ENCODE peak calls at places on chromosomes 11 and 22, in five cellular contexts. T, G, I, B and N are unnamed samples.

GRCh38 chr11:76700177-76701100 is 29.9 kb upstream of the LRRC32 start:
- DNase-seq in T (peak), G (peak), I (peak), B (no peak), N (peak)

GRCh38 chr11:85772700-85773099 is 38.2 kb downstream of the SYTL2 start:
- DNase-seq in T (no peak), G (no peak), I (peak), B (no peak), N (no peak)

GRCh38 chr11:69115586-69116560 is 39.9 kb upstream of the SMIM38 start:
- DNase-seq in T (peak), G (no peak), I (no peak), B (no peak), N (no peak)

GRCh38 chr11:3992964-3993363 is 101.6 kb upstream of the RRM1 start:
- DNase-seq in T (no peak), G (no peak), I (no peak), B (no peak), N (no peak)

GRCh38 chr11:56531856-56532255 is 11.2 kb downstream of the OR5M11 start:
- DNase-seq in T (no peak), G (no peak), I (no peak), B (no peak), N (no peak)

GRCh38 chr11:1825785-1826451 is 8.9 kb upstream of the SYT8 start:
- DNase-seq in T (no peak), G (no peak), I (no peak), B (no peak), N (no peak)

GRCh38 chr11:42465613-42466012 is 846.2 kb upstream of the API5 start:
- DNase-seq in T (no peak), G (no peak), I (no peak), B (no peak), N (no peak)

GRCh38 chr22:22161924-22162851 is 82.4 kb upstream of the VPREB1 start:
- DNase-seq in T (no peak), G (no peak), I (no peak), B (no peak), N (no peak)

GRCh38 chr11:43935131-43935979 is 7.1 kb upstream of the C11orf96 start:
- DNase-seq in T (no peak), G (no peak), I (no peak), B (no peak), N (no peak)

GRCh38 chr22:17235149-17235655 is 16.0 kb upstream of the ADA2 start:
- DNase-seq in T (no peak), G (no peak), I (no peak), B (no peak), N (no peak)

GRCh38 chr11:33742249-33742851 is 6.1 kb upstream of the CD59 start:
- DNase-seq in T (peak), G (peak), I (peak), B (no peak), N (no peak)

GRCh38 chr11:122851366-122852011 is 13.2 kb downstream of the CRTAM start:
- DNase-seq in T (no peak), G (no peak), I (no peak), B (peak), N (no peak)

GRCh38 chr22:21796863-21797262 is 61.3 kb upstream of the YPEL1 start:
- DNase-seq in T (no peak), G (no peak), I (no peak), B (no peak), N (no peak)

GRCh38 chr11:10930224-10930960 is 72.5 kb upstream of the ZBED5 start:
- DNase-seq in T (no peak), G (peak), I (peak), B (no peak), N (peak)

GRCh38 chr11:15747671-15748070 is 608.7 kb downstream of the SOX6 start:
- DNase-seq in T (no peak), G (no peak), I (peak), B (no peak), N (no peak)

GRCh38 chr22:50546326-50547230 is 879 bp downstream of the KLHDC7B start:
- DNase-seq in T (no peak), G (no peak), I (no peak), B (peak), N (no peak)

GRCh38 chr22:19240813-19241592 is 50.5 kb downstream of the CLTCL1 start:
- DNase-seq in T (no peak), G (no peak), I (no peak), B (no peak), N (no peak)

GRCh38 chr11:120561286-120561685 is 49.7 kb downstream of the GRIK4 start:
- DNase-seq in T (no peak), G (no peak), I (no peak), B (no peak), N (no peak)

GRCh38 chr22:41444360-41445170 is 2.0 kb downstream of the TOB2 start:
- DNase-seq in T (peak), G (peak), I (peak), B (peak), N (peak)

GRCh38 chr11:134559617-134559992 is 147.6 kb upstream of the B3GAT1 start:
- DNase-seq in T (no peak), G (no peak), I (no peak), B (no peak), N (no peak)

GRCh38 chr22:19887251-19887985 is 32.7 kb upstream of the GNB1L start:
- DNase-seq in T (no peak), G (no peak), I (no peak), B (peak), N (no peak)

GRCh38 chr11:110091995-110092576 is 1.1 kb upstream of the ZC3H12C start:
- DNase-seq in T (no peak), G (peak), I (peak), B (no peak), N (no peak)

GRCh38 chr11:71301046-71301857 is 48.9 kb upstream of the SHANK2 start:
- DNase-seq in T (no peak), G (no peak), I (no peak), B (no peak), N (no peak)

GRCh38 chr11:83472831-83473230 is 186.7 kb upstream of the CCDC90B start:
- DNase-seq in T (no peak), G (no peak), I (no peak), B (no peak), N (no peak)

GRCh38 chr11:57214494-57214893 is 22.6 kb downstream of the APLNR start:
- DNase-seq in T (no peak), G (peak), I (peak), B (no peak), N (peak)

GRCh38 chr11:2582436-2582931 is 117.3 kb downstream of the KCNQ1OT1 start:
- DNase-seq in T (no peak), G (no peak), I (no peak), B (peak), N (no peak)

GRCh38 chr11:2534131-2534956 is 89.5 kb downstream of the KCNQ1 start:
- DNase-seq in T (no peak), G (no peak), I (peak), B (peak), N (no peak)

GRCh38 chr11:117525866-117526265 is 198.2 kb downstream of the CEP164 start:
- DNase-seq in T (no peak), G (no peak), I (no peak), B (no peak), N (no peak)

GRCh38 chr11:65382804-65383368 is 440 bp upstream of the SLC25A45 start:
- DNase-seq in T (no peak), G (no peak), I (no peak), B (no peak), N (no peak)

GRCh38 chr22:45127866-45128265 is 35.9 kb upstream of the NUP50 start:
- DNase-seq in T (peak), G (peak), I (peak), B (no peak), N (peak)

GRCh38 chr22:20607157-20607907 is 99.9 kb downstream of the MED15 start:
- DNase-seq in T (no peak), G (no peak), I (no peak), B (no peak), N (no peak)

GRCh38 chr22:27518583-27519437 is 282.7 kb downstream of the MN1 start:
- DNase-seq in T (no peak), G (no peak), I (no peak), B (no peak), N (no peak)

GRCh38 chr11:72012897-72013721 is 14.4 kb downstream of the IL18BP start:
- DNase-seq in T (no peak), G (peak), I (peak), B (no peak), N (no peak)

GRCh38 chr11:637333-637592 is 194 bp downstream of the DRD4 start:
- DNase-seq in T (no peak), G (no peak), I (no peak), B (no peak), N (no peak)

GRCh38 chr11:77074205-77074604 is 7.4 kb downstream of the CAPN5 start:
- DNase-seq in T (no peak), G (no peak), I (no peak), B (no peak), N (no peak)